ENCODE peak calls at places on chromosomes 7 and 10, in six cellular contexts. C is IMR-90, T is HCT116, S is uterus, Q is A549, Z is HepG2. E is an unnamed sample.

GRCh38 chr10:24723788-24724380 is at the start of gene ARHGAP21:
- DNase-seq in C (peak; percentile 68), T (no peak), S (peak; percentile 76), Q (peak; percentile 66), Z (no peak), E (no peak)

GRCh38 chr10:70355234-70356021 is 27.0 kb downstream of the LRRC20 start:
- DNase-seq in C (no peak), T (no peak), S (no peak), Q (no peak), Z (no peak), E (no peak)

GRCh38 chr7:112892263-112892662 is 102.1 kb upstream of the TMEM168 start:
- DNase-seq in C (peak; percentile 65), T (no peak), S (no peak), Q (peak; percentile 53), Z (no peak), E (no peak)

GRCh38 chr10:73589538-73590126 is 1.5 kb downstream of the USP54 start:
- DNase-seq in C (peak; percentile 32), T (no peak), S (no peak), Q (no peak), Z (no peak), E (no peak)

GRCh38 chr7:76056241-76056640 is 8.3 kb downstream of the MDH2 start:
- DNase-seq in C (no peak), T (no peak), S (no peak), Q (no peak), Z (no peak), E (no peak)

GRCh38 chr10:113476191-113476590 is 76.7 kb upstream of the HABP2 start:
- DNase-seq in C (no peak), T (no peak), S (peak; percentile 34), Q (no peak), Z (no peak), E (no peak)

GRCh38 chr7:30652951-30653641 is 29.2 kb downstream of the CRHR2 start:
- DNase-seq in C (no peak), T (no peak), S (no peak), Q (no peak), Z (no peak), E (no peak)

GRCh38 chr7:4745971-4746919 is 29.2 kb upstream of the AP5Z1 start:
- DNase-seq in C (peak; percentile 83), T (no peak), S (peak; percentile 50), Q (peak; percentile 67), Z (peak; percentile 9), E (peak; percentile 76)

GRCh38 chr10:132438091-132439024 is 41.4 kb downstream of the PWWP2B start:
- DNase-seq in C (no peak), T (no peak), S (no peak), Q (no peak), Z (no peak), E (no peak)

DNA sequence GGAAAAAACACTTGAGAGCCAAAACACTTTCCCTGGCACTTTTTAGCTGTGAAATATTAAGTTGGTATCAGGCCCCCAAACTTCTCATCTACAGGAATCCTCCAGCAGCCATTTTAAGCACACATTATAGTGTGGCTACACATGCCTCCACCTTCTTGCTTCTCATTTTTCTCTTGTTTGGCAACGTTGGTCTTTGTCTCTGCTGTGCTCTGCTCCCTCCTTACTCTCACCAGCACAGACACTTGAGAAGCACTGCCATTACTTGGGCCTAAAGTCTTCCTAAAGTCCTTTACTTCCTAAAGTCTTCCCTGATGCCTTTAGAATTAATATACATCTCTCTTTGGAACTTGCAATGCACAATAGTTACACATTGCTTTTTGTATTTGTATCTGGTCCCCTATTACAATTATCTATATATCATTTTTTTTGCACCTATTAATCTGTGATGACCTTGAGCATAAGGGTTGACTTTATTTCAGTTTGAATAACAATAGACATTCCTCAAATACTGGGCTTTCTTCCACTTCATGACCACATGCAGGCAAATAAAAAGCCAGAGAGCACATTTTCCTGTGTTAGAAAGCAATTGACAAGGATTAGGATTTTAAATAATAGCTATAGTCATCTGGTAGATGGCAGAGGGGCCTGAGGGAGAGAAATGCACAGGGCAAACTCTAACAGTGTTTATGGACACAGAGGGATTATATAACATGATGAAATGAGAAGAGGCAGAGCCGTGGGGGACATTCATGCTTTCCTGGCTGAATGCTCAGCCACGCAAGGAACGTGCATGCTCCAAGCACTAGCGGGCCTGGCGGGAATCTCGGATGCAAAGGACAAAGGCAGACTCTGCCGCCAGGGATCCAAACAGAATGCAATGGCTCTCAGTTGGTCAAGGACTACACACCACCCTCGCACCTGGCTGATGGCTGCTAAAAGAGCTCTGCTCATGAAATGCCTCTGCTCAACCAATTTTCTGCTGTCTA is 99.3 kb downstream of the CDC14C start:
- DNase-seq in C (no peak), T (no peak), S (no peak), Q (no peak), Z (no peak), E (no peak)
- TF ChIP-seq POLR2A in C (no peak), T (no peak), S (no peak), Q (no peak), Z (no peak), E (no peak)

DNA sequence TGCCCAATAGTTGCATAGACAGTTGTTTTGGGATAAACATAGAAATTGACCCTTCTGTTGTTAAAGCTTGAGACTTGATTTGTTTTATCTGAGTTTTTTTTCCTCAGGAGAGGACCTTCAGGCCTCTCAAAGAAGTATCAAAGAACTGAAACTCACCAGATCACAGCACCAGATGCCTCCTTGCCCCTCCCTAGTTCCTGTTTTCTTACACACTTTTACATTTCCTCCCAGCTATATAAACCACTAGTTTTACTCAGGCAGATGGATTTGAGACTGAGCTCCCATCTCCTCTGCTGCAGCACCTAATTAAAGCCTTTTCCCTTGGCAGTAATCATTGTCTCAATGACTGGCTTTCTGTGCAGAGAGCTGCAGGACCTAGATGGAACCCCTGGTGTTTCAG is 150.6 kb upstream of the NRG3 start:
- DNase-seq in C (no peak), T (no peak), S (no peak), Q (no peak), Z (no peak), E (no peak)
- TF ChIP-seq POLR2A in C (no peak), T (no peak), S (no peak), Q (no peak), Z (no peak), E (no peak)

DNA sequence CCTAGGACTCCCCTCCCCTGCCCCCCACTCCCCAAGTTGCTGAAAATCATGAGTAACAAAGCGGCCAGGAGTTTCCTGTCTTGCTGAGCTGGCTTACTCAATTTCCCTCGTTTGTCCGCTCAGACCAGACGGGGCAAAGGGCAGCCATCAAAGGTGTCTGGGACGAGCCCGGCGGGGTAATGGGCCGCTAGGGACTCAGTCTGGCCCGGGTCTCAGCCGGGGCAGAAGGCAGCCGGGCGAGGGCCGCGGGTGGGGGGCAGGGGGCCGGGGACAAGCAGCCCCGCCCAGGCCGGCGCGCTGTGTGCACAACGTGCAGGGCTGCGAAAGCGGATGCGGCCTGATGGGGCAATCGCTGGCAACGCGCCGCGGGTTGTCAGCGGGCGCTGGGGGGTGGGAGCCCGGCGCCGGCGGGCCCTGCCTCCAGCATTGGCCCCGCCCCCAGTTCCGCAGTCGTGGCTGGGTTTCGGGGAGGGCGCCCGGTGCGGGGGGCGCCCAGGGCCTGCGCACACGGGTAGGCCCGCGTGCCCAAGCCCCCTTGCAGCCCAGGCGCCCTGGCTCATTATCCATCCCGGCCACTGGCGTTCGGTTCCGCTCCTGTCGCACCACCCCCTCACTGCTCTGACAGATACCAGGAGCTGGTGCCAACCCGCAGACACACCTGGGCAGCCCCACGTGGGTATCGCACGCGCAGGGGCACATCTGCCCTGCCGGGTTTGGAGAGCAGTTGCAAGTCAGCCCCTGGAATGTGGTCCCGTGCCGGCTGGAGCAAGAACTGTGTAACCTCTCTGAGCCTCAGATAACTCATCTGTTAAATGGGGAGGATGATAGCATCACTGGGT is 35.1 kb downstream of the DNAJB12 start:
- DNase-seq in C (peak; percentile 89), T (peak; percentile 75), S (peak; percentile 95), Q (peak; percentile 94), Z (peak; percentile 86), E (peak; percentile 86)
- TF ChIP-seq POLR2A in C (peak; percentile 47), T (no peak), S (peak; percentile 55), Q (no peak), Z (no peak), E (peak; percentile 25)

GRCh38 chr7:74173074-74173473 is 1.1 kb upstream of the EIF4H start:
- DNase-seq in C (no peak), T (no peak), S (no peak), Q (no peak), Z (peak; percentile 53), E (no peak)

GRCh38 chr7:74175270-74175803 is 1.2 kb downstream of the EIF4H start:
- DNase-seq in C (no peak), T (no peak), S (no peak), Q (no peak), Z (no peak), E (no peak)

GRCh38 chr7:74173491-74173865 is 678 bp upstream of the EIF4H start:
- DNase-seq in C (no peak), T (no peak), S (no peak), Q (no peak), Z (no peak), E (no peak)

GRCh38 chr7:74174606-74175082 is 488 bp downstream of the EIF4H start:
- DNase-seq in C (peak; percentile 51), T (no peak), S (peak; percentile 43), Q (peak; percentile 45), Z (peak; percentile 30), E (peak; percentile 27)

DNA sequence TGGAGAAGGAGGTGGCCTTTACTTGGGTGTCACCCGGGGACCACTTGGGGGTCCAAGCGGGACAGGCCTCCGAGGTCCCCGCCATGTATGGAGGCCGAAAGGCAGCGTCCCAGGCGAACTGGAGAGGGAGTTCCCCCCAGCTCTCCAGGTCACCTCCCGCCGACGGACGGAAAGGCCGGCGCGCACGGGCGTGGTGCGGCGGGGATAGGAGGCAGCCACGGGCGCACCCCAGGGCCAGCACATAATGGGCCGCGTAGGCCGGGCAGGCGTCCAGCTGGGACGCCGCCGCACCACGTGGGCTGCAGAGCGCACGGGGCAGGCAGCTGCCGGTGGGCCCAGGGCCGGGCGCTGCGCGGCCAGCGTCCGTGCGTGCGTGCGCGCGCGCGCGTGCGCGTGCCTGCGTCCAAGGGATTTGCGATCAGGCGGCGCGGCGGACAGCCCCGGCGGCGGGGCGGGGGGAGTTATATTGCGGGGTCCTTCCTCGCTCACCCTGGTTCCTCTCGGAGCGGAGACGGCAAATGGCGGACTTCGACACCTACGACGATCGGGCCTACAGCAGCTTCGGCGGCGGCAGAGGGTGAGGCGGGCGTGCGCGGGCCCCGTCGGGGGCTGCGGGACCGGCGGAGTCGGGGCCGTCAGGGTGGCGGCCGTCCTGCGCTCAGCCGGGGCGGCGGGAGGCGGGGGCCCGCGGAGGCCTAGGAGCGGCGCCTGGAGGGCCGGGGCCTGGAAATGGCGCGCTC is at the start of gene EIF4H:
- DNase-seq in C (peak; percentile 95), T (peak; percentile 86), S (peak; percentile 98), Q (peak; percentile 96), Z (peak; percentile 78), E (peak; percentile 94)
- TF ChIP-seq POLR2A in C (peak; percentile 95), T (peak; percentile 44), S (peak; percentile 88), Q (peak; percentile 78), Z (peak; percentile 80), E (peak; percentile 86)

DNA sequence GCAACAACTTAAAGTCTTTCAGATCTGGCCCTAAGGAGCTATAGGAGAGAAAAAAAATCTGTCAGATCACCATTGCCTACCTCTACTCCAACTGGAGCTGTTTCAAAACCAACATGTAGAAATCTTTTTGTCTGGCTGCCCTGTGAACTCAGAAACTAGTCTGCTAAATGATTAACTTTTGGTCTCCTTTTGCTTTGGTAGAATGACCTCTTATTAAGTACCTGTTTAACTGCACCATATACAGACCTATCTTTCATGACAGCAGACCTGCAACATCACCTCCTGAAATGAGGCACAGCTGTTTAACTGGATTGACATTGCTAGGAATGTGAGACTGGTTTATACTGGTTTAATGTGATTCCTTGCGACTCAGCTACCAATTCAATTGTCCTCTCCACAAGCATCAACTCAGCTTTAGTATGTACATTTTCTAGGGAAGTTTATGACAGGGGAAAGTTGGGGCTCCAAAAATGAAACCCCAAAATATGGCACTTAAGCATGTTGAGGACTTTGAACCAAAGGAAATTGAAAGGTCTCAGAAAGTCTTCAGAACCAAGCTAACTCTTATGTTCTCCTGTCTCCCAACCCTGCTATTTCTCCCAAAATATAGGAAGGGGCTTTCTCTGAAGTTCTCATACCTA is 1.8 kb downstream of the CYP3A43 start:
- DNase-seq in C (no peak), T (no peak), S (no peak), Q (no peak), Z (peak; percentile 96), E (no peak)
- TF ChIP-seq POLR2A in C (no peak), T (no peak), S (no peak), Q (no peak), Z (no peak), E (no peak)

E was measured in H54.